ENCODE peak calls at places on chromosome 11, in four cellular contexts. R is HepG2, I is H1, D is K562. X is an unnamed sample.

GRCh38 chr11:17388609-17389204 is at the start of gene KCNJ11:
- DNase-seq in R (no peak), I (no peak), D (no peak), X (no peak)

GRCh38 chr11:57487920-57488319 is 27.6 kb downstream of the SLC43A1 start:
- DNase-seq in R (no peak), I (no peak), D (no peak), X (no peak)

GRCh38 chr11:117796456-117797428 is at the start of gene DSCAML1:
- DNase-seq in R (no peak), I (peak), D (peak), X (no peak)

GRCh38 chr11:60780065-60780464 is 5.1 kb upstream of the MS4A10 start:
- DNase-seq in R (no peak), I (no peak), D (no peak), X (no peak)

GRCh38 chr11:106988151-106988806 is 30.0 kb downstream of the GUCY1A2 start:
- DNase-seq in R (no peak), I (no peak), D (no peak), X (no peak)

GRCh38 chr11:35855685-35856084 is 88.2 kb upstream of the LDLRAD3 start:
- DNase-seq in R (no peak), I (no peak), D (no peak), X (no peak)

GRCh38 chr11:2827792-2828191 is 57.8 kb downstream of the CDKN1C start:
- DNase-seq in R (no peak), I (no peak), D (no peak), X (no peak)

GRCh38 chr11:59510917-59511589 is at the start of gene OR4D9:
- DNase-seq in R (no peak), I (no peak), D (no peak), X (no peak)

GRCh38 chr11:34149786-34150185 is 44.4 kb downstream of the NAT10 start:
- DNase-seq in R (no peak), I (peak), D (peak), X (no peak)

GRCh38 chr11:10387209-10388083 is 67.6 kb upstream of the AMPD3 start:
- DNase-seq in R (no peak), I (peak), D (no peak), X (no peak)

GRCh38 chr11:128520206-128520885 is 67.0 kb downstream of the ETS1 start:
- DNase-seq in R (no peak), I (no peak), D (no peak), X (no peak)

GRCh38 chr11:86800956-86801264 is 568 bp downstream of the PRSS23 start:
- DNase-seq in R (no peak), I (no peak), D (no peak), X (no peak)

GRCh38 chr11:17610402-17610894 is 63.4 kb downstream of the OTOG start:
- DNase-seq in R (no peak), I (no peak), D (no peak), X (no peak)

GRCh38 chr11:129728571-129728970 is 87.1 kb upstream of the TMEM45B start:
- DNase-seq in R (no peak), I (no peak), D (no peak), X (no peak)

GRCh38 chr11:123576082-123576481 is 78.3 kb downstream of the SCN3B start:
- DNase-seq in R (no peak), I (no peak), D (no peak), X (no peak)

GRCh38 chr11:45929486-45930030 is 7.1 kb downstream of the LARGE2 start:
- DNase-seq in R (no peak), I (no peak), D (no peak), X (no peak)

GRCh38 chr11:100438366-100438765 is 248.7 kb upstream of the ARHGAP42 start:
- DNase-seq in R (no peak), I (no peak), D (no peak), X (no peak)

GRCh38 chr11:67662142-67662805 is 11.7 kb upstream of the ACY3 start:
- DNase-seq in R (no peak), I (no peak), D (no peak), X (no peak)

GRCh38 chr11:70088735-70089250 is 10.7 kb downstream of the ANO1 start:
- DNase-seq in R (no peak), I (no peak), D (no peak), X (no peak)

GRCh38 chr11:90911192-90911591 is 688.3 kb upstream of the CHORDC1 start:
- DNase-seq in R (no peak), I (no peak), D (no peak), X (no peak)

GRCh38 chr11:77325159-77325558 is 23.7 kb upstream of the GDPD4 start:
- DNase-seq in R (no peak), I (no peak), D (no peak), X (no peak)

GRCh38 chr11:69261116-69261515 is 32.8 kb upstream of the MYEOV start:
- DNase-seq in R (peak), I (no peak), D (no peak), X (no peak)

GRCh38 chr11:17521106-17521900 is 22.9 kb downstream of the USH1C start:
- DNase-seq in R (no peak), I (no peak), D (no peak), X (no peak)

GRCh38 chr11:29018631-29019030 is 910.4 kb downstream of the METTL15 start:
- DNase-seq in R (no peak), I (no peak), D (no peak), X (no peak)

GRCh38 chr11:76658651-76659650 is 11.6 kb downstream of the LRRC32 start:
- DNase-seq in R (no peak), I (no peak), D (no peak), X (no peak)

GRCh38 chr11:29538339-29539036 is 478.3 kb downstream of the KCNA4 start:
- DNase-seq in R (no peak), I (no peak), D (no peak), X (no peak)

GRCh38 chr11:14058061-14058460 is 95.5 kb downstream of the SPON1 start:
- DNase-seq in R (no peak), I (no peak), D (no peak), X (no peak)

GRCh38 chr11:36155770-36156485 is 133.3 kb downstream of the COMMD9 start:
- DNase-seq in R (no peak), I (no peak), D (no peak), X (no peak)

GRCh38 chr11:73520358-73521061 is 77.4 kb downstream of the FAM168A start:
- DNase-seq in R (no peak), I (no peak), D (no peak), X (no peak)

GRCh38 chr11:26541870-26542269 is 30.2 kb downstream of the MUC15 start:
- DNase-seq in R (no peak), I (no peak), D (no peak), X (no peak)

GRCh38 chr11:76892305-76892704 is 31.6 kb downstream of the ACER3 start:
- DNase-seq in R (no peak), I (no peak), D (no peak), X (no peak)

GRCh38 chr11:66302656-66303055 is 11.0 kb downstream of the TMEM151A start:
- DNase-seq in R (no peak), I (no peak), D (no peak), X (no peak)

GRCh38 chr11:13073119-13073981 is 64.2 kb downstream of the RASSF10 start:
- DNase-seq in R (peak), I (no peak), D (no peak), X (no peak)

GRCh38 chr11:65502852-65503603 is 4.2 kb downstream of the MALAT1 start:
- DNase-seq in R (no peak), I (no peak), D (no peak), X (no peak)

GRCh38 chr11:88170680-88171079 is 4.6 kb downstream of the RAB38 start:
- DNase-seq in R (no peak), I (no peak), D (no peak), X (no peak)

GRCh38 chr11:117172678-117173421 is 5.7 kb upstream of the SIDT2 start:
- DNase-seq in R (no peak), I (no peak), D (no peak), X (no peak)

GRCh38 chr11:63882555-63883242 is 34.3 kb downstream of the RCOR2 start:
- DNase-seq in R (no peak), I (peak), D (no peak), X (no peak)

GRCh38 chr11:77147668-77148321 is 19.7 kb downstream of the MYO7A start:
- DNase-seq in R (no peak), I (peak), D (peak), X (peak)

GRCh38 chr11:16223558-16223957 is 132.8 kb downstream of the SOX6 start:
- DNase-seq in R (no peak), I (no peak), D (no peak), X (no peak)
- TF ChIP-seq TAF1 in R (no peak), I (no peak), D (no peak), X (no peak)

GRCh38 chr11:93686226-93686625 is 24.7 kb downstream of the CEP295 start:
- DNase-seq in R (no peak), I (no peak), D (no peak), X (no peak)
- TF ChIP-seq POLR2A in R (no peak), I (no peak), D (no peak), X (no peak)

GRCh38 chr11:125624756-125625213 is at the start of gene CHEK1:
- DNase-seq in R (no peak), I (no peak), D (no peak), X (no peak)

GRCh38 chr11:125625225-125625593 is 246 bp downstream of the CHEK1 start:
- DNase-seq in R (no peak), I (no peak), D (no peak), X (no peak)

GRCh38 chr11:125623064-125623463 is 1.9 kb upstream of the CHEK1 start:
- DNase-seq in R (no peak), I (no peak), D (no peak), X (no peak)

GRCh38 chr11:125618383-125618782 is 6.6 kb upstream of the CHEK1 start:
- DNase-seq in R (no peak), I (no peak), D (no peak), X (no peak)

GRCh38 chr11:125621995-125622394 is 3.0 kb upstream of the CHEK1 start:
- DNase-seq in R (no peak), I (no peak), D (no peak), X (no peak)
- TF ChIP-seq TAF1 in R (no peak), I (no peak), D (no peak), X (no peak)

GRCh38 chr11:62104816-62105610 is 18.8 kb upstream of the INCENP start:
- DNase-seq in R (no peak), I (no peak), D (peak), X (no peak)
- TF ChIP-seq POLR2A in R (no peak), I (no peak), D (no peak), X (no peak)

DNA sequence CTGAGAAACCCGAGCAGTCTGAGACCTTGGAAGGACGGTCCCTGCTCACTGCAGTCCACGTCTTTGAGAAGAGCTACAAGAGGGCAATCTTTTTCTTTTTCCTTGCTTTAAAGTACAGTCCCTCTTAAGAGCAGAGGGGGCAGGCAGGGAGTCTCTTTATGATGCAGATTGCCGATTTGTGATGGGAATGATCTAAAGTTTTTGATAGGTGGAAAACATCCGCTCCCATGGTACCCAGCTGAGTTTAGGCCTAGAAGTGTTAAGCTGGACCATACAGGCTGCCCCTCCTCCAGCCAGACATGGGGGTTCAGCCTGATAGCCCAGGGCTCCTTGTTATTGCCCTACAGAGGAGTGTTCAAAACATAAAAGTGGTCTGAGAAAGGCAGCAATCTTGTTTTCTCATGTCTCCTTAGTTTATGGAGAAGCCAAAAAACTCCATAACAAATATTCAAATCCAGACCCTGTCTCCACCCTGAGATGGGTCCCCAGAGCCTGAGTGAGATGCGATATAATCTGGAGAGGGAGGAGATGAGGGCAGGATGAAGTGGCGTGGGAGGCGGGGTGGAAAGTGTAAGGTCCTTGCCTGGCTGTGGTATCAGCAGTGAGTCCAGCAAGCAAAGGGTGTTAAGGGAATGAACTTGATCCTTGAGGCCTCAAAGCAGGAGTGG is 135.1 kb downstream of the FDX1 start:
- DNase-seq in R (no peak), I (no peak), D (no peak), X (no peak)
- TF ChIP-seq TAF1 in R (no peak), I (no peak), D (no peak), X (no peak)

DNA sequence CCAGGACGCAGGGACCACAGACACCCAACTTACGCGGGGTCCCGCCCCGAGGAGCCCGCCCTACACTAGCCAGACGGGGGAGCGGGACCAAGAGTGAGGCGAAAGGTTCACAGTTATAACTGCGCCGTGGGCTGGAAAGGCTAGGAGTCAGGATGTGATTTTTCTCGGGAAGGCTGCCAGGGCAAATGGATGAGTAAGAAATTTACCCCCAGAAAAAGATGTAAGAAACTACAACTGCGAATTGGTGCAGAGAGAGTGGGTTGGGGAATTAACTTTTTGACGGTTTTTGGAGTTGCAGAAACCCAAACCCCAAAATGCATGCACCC is 1.3 kb downstream of the TSPAN18 start:
- DNase-seq in R (no peak), I (no peak), D (no peak), X (no peak)
- TF ChIP-seq POLR2A in R (no peak), I (no peak), D (no peak), X (no peak)

X was measured in GM12892.